ENCODE peak calls at places on chromosomes 4 and X, in nine cellular contexts. J is H54; M is stimulated activated naive CD4-positive, alpha-beta T cell; E is germinal center; G is H4; O is uterus; U is posterior cingulate gyrus; L is stimulated activated naive CD8-positive, alpha-beta T cell treated with anti-CD3 and anti-CD28 coated beads, Interleukin-15, Interleukin-2, amounts not matched to agents 100 U/mL and 50 U/mL, for 24 hours; S is activated CD8-positive, alpha-beta memory T cell treated with anti-CD3 and anti-CD28 coated beads for 1 hour. N is an unnamed sample.

GRCh38 chr4:123744664-123745290 is 348.2 kb downstream of the SPRY1 start:
- DNase-seq in U (no peak), O (peak; percentile 58), E (no peak), J (no peak), G (no peak), M (no peak), S (no peak), L (no peak), N (no peak)

GRCh38 chr4:152460488-152460887 is 75.4 kb downstream of the FBXW7 start:
- DNase-seq in J (no peak), S (no peak), M (no peak), U (no peak), G (peak; percentile 86), O (no peak), E (no peak), L (no peak), N (no peak)

GRCh38 chrX:1226249-1226648 is 13.8 kb upstream of the CRLF2 start:
- DNase-seq in M (no peak), E (no peak), G (no peak), L (no peak), U (no peak), J (no peak), O (no peak), S (no peak), N (no peak)

GRCh38 chr4:88442636-88443260 is 14.2 kb upstream of the HERC5 start:
- DNase-seq in U (no peak), S (no peak), G (peak; percentile 7), E (no peak), J (no peak), M (no peak), O (no peak), L (no peak), N (no peak)

GRCh38 chr4:59571805-59572430 is 1628.2 kb upstream of the ADGRL3 start:
- DNase-seq in G (peak; percentile 61), L (no peak), S (no peak), O (no peak), J (no peak), M (no peak), U (no peak), E (no peak), N (no peak)

GRCh38 chr4:110059556-110060191 is 138.7 kb downstream of the ELOVL6 start:
- DNase-seq in M (no peak), E (no peak), O (no peak), J (no peak), L (no peak), G (no peak), U (no peak), S (no peak), N (no peak)

GRCh38 chrX:41553688-41554087 is 106.5 kb downstream of the NYX start:
- DNase-seq in J (no peak), L (no peak), M (no peak), O (no peak), S (no peak), G (no peak), U (no peak), E (no peak), N (no peak)

GRCh38 chr4:174334628-174335027 is 50.9 kb downstream of the CEP44 start:
- DNase-seq in G (no peak), U (no peak), E (no peak), S (no peak), O (no peak), L (no peak), M (no peak), J (no peak), N (no peak)

GRCh38 chr4:153514001-153514526 is 47.9 kb downstream of the TMEM131L start:
- DNase-seq in U (no peak), O (no peak), L (no peak), S (no peak), G (peak; percentile 14), E (no peak), M (no peak), J (peak; percentile 12), N (no peak)

GRCh38 chr4:4422856-4423485 is 36.1 kb downstream of the NSG1 start:
- DNase-seq in E (no peak), O (no peak), L (no peak), G (no peak), U (no peak), S (no peak), J (no peak), M (no peak), N (no peak)

GRCh38 chr4:6749340-6750171 is 33.0 kb upstream of the KIAA0232 start:
- DNase-seq in U (no peak), S (no peak), M (no peak), O (peak; percentile 61), J (peak; percentile 87), G (peak; percentile 77), E (no peak), L (no peak), N (no peak)

GRCh38 chr4:174277433-174277832 is 6.0 kb downstream of the FBXO8 start:
- DNase-seq in G (no peak), U (no peak), E (no peak), O (no peak), L (no peak), M (no peak), J (no peak), S (no peak), N (no peak)

GRCh38 chr4:33780952-33781655 is 2463.2 kb downstream of the ARAP2 start:
- DNase-seq in U (no peak), M (no peak), J (no peak), O (no peak), G (no peak), E (no peak), L (no peak), S (no peak), N (no peak)

GRCh38 chr4:75048208-75048879 is 115.4 kb downstream of the PARM1 start:
- DNase-seq in J (no peak), O (no peak), M (no peak), S (no peak), U (no peak), L (no peak), E (no peak), G (no peak), N (no peak)

GRCh38 chr4:151408380-151408629 is 671 bp upstream of the FHIP1A start:
- DNase-seq in U (no peak), J (no peak), E (peak; percentile 12), G (no peak), L (peak; percentile 5), O (peak; percentile 15), S (no peak), M (no peak), N (no peak)

GRCh38 chrX:22300130-22300529 is 27.4 kb downstream of the CBLL2 start:
- DNase-seq in L (no peak), U (no peak), E (no peak), J (peak; percentile 3), S (no peak), M (no peak), G (peak; percentile 81), O (peak; percentile 15), N (no peak)

GRCh38 chr4:89434364-89434988 is 126.9 kb upstream of the GPRIN3 start:
- DNase-seq in U (no peak), G (peak; percentile 35), L (no peak), O (no peak), S (no peak), J (no peak), E (peak; percentile 36), M (no peak), N (no peak)

GRCh38 chrX:485368-485767 is 98.7 kb upstream of the PPP2R3B start:
- DNase-seq in O (no peak), G (no peak), U (no peak), J (no peak), M (no peak), L (no peak), E (no peak), S (no peak), N (no peak)

GRCh38 chr4:2263701-2264321 is 1.9 kb upstream of the MXD4 start:
- DNase-seq in M (no peak), G (no peak), L (no peak), E (no peak), S (no peak), O (no peak), U (no peak), J (no peak), N (no peak)

GRCh38 chrX:41164469-41164868 is 79.2 kb downstream of the USP9X start:
- DNase-seq in M (no peak), L (no peak), G (no peak), O (no peak), U (no peak), J (no peak), E (no peak), S (no peak), N (no peak)

GRCh38 chrX:63754141-63754859 is 30.7 kb downstream of the ARHGEF9 start:
- DNase-seq in E (peak; percentile 32), O (no peak), J (no peak), S (no peak), L (peak; percentile 29), U (no peak), G (peak; percentile 2), M (peak; percentile 12), N (no peak)

GRCh38 chr4:119026662-119027444 is 108.8 kb upstream of the MYOZ2 start:
- DNase-seq in U (no peak), M (no peak), L (no peak), J (no peak), O (peak; percentile 74), E (no peak), S (no peak), G (no peak), N (no peak)

GRCh38 chr4:22071749-22072148 is 123.2 kb upstream of the KCNIP4 start:
- DNase-seq in J (no peak), S (no peak), M (no peak), L (no peak), G (no peak), E (no peak), U (no peak), O (no peak), N (no peak)

GRCh38 chr4:140743194-140743931 is 12.8 kb downstream of the TBC1D9 start:
- DNase-seq in O (no peak), U (no peak), M (no peak), G (peak; percentile 42), L (no peak), E (peak; percentile 29), J (no peak), S (no peak), N (no peak)

GRCh38 chrX:110402091-110402854 is 43.6 kb downstream of the RTL9 start:
- DNase-seq in E (no peak), O (peak; percentile 22), M (no peak), U (no peak), L (no peak), J (no peak), G (peak; percentile 57), S (no peak), N (no peak)

GRCh38 chr4:143225167-143225566 is 40.5 kb downstream of the USP38 start:
- DNase-seq in M (no peak), L (no peak), J (no peak), G (no peak), U (no peak), E (no peak), S (no peak), O (no peak), N (no peak)

GRCh38 chrX:106481341-106481740 is 130.4 kb upstream of the RADX start:
- DNase-seq in O (no peak), J (no peak), G (peak; percentile 41), E (no peak), L (peak; percentile 32), M (no peak), S (no peak), U (no peak), N (no peak)

GRCh38 chr4:182320092-182320491 is 76.9 kb downstream of the TENM3 start:
- DNase-seq in L (no peak), G (no peak), U (no peak), J (no peak), S (no peak), O (no peak), E (no peak), M (no peak), N (no peak)

GRCh38 chrX:39814391-39814790 is 283.4 kb downstream of the BCOR start:
- DNase-seq in M (no peak), J (no peak), O (no peak), E (peak; percentile 8), U (no peak), S (peak; percentile 11), L (no peak), G (no peak), N (no peak)

GRCh38 chrX:74923942-74924448 is 1.3 kb downstream of the NEXMIF start:
- DNase-seq in L (peak; percentile 3), U (no peak), J (no peak), M (no peak), O (peak; percentile 17), S (no peak), G (no peak), E (no peak), N (peak; percentile 0)

GRCh38 chr4:165096776-165097175 is 15.9 kb downstream of the TMEM192 start:
- DNase-seq in S (no peak), M (no peak), U (no peak), J (no peak), G (peak; percentile 11), O (no peak), L (no peak), E (peak; percentile 11), N (no peak)

N was measured in amygdala.